ENCODE peak calls at places on chromosome 3, in four cellular contexts. Y, L, I and C are unnamed samples.

GRCh38 chr3:182671942-182672341 is 121.4 kb upstream of the ATP11B start:
- DNase-seq in Y (no peak), L (no peak), I (no peak), C (peak; percentile 71)

GRCh38 chr3:105848821-105849220 is 20.0 kb downstream of the CBLB start:
- DNase-seq in Y (no peak), L (no peak), I (no peak), C (no peak)

GRCh38 chr3:139564290-139564861 is 24.8 kb upstream of the RBP1 start:
- DNase-seq in Y (no peak), L (no peak), I (no peak), C (no peak)

GRCh38 chr3:64489361-64490044 is 198.3 kb downstream of the ADAMTS9 start:
- DNase-seq in Y (no peak), L (no peak), I (no peak), C (no peak)

GRCh38 chr3:126715432-126715831 is 11.4 kb downstream of the CHCHD6 start:
- DNase-seq in Y (no peak), L (no peak), I (no peak), C (no peak)

GRCh38 chr3:134753999-134754742 is 40.9 kb upstream of the EPHB1 start:
- DNase-seq in Y (no peak), L (no peak), I (no peak), C (peak; percentile 15)

GRCh38 chr3:48432411-48433371 is 2.8 kb upstream of the PLXNB1 start:
- DNase-seq in Y (peak; percentile 51), L (no peak), I (no peak), C (no peak)

GRCh38 chr3:24496529-24497482 is 2.2 kb upstream of the THRB start:
- DNase-seq in Y (peak; percentile 81), L (no peak), I (peak; percentile 68), C (peak; percentile 85)

GRCh38 chr3:186922224-186922623 is 8.1 kb upstream of the ST6GAL1 start:
- DNase-seq in Y (no peak), L (no peak), I (no peak), C (no peak)

GRCh38 chr3:108394016-108394415 is 97.7 kb downstream of the HHLA2 start:
- DNase-seq in Y (no peak), L (no peak), I (no peak), C (peak; percentile 6)

GRCh38 chr3:52090620-52091468 is 34.5 kb upstream of the DUSP7 start:
- DNase-seq in Y (no peak), L (no peak), I (no peak), C (no peak)

GRCh38 chr3:71254658-71255057 is 328.9 kb downstream of the FOXP1 start:
- DNase-seq in Y (no peak), L (no peak), I (no peak), C (peak; percentile 37)

GRCh38 chr3:37295925-37296324 is 121.5 kb upstream of the LRRFIP2 start:
- DNase-seq in Y (no peak), L (no peak), I (no peak), C (peak; percentile 13)

GRCh38 chr3:47355010-47355409 is 25.8 kb upstream of the PTPN23 start:
- DNase-seq in Y (no peak), L (no peak), I (no peak), C (no peak)

GRCh38 chr3:13851997-13852637 is 27.8 kb downstream of the WNT7A start:
- DNase-seq in Y (no peak), L (no peak), I (no peak), C (no peak)

GRCh38 chr3:69384379-69384778 is 1.5 kb downstream of the FRMD4B start:
- DNase-seq in Y (no peak), L (no peak), I (no peak), C (no peak)

GRCh38 chr3:117735481-117736101 is 1026.0 kb downstream of the TUSC7 start:
- DNase-seq in Y (no peak), L (no peak), I (peak; percentile 8), C (peak; percentile 85)

GRCh38 chr3:99644741-99645140 is 6.3 kb downstream of the COL8A1 start:
- DNase-seq in Y (no peak), L (no peak), I (no peak), C (no peak)